ENCODE peak calls at places on chromosome 13, in eight cellular contexts. Z, M, T, L, S, I, V and W are unnamed samples. For H3K4me1, the result is how much of the 10 kb centered on the place peaks cover.

GRCh38 chr13:58406545-58406944 is 775.0 kb downstream of the PCDH17 start:
- DNase-seq in L (no peak), S (no peak), T (no peak), Z (no peak), M (no peak), V (no peak), I (no peak), W (no peak)

GRCh38 chr13:85266331-85266730 is 532.9 kb downstream of the SLITRK6 start:
- DNase-seq in I (no peak), V (no peak), T (no peak), S (peak), L (no peak), M (no peak), Z (no peak), W (no peak)

GRCh38 chr13:102928971-102929370 is 83.1 kb downstream of the ERCC5 start:
- DNase-seq in Z (no peak), M (no peak), V (peak), T (no peak), S (no peak), I (no peak), L (no peak), W (no peak)

GRCh38 chr13:33260168-33261098 is 25.1 kb downstream of the STARD13 start:
- DNase-seq in Z (no peak), I (no peak), V (peak), M (peak), T (no peak), S (no peak), L (no peak), W (no peak)

GRCh38 chr13:112131740-112132113 is 64.8 kb downstream of the SOX1 start:
- DNase-seq in S (no peak), L (no peak), I (no peak), M (no peak), T (no peak), V (no peak), Z (no peak), W (no peak)

GRCh38 chr13:76769238-76769859 is 116.9 kb downstream of the KCTD12 start:
- DNase-seq in Z (no peak), L (no peak), V (no peak), S (no peak), M (no peak), T (no peak), I (no peak), W (peak)

GRCh38 chr13:73307481-73307880 is 248.7 kb downstream of the KLF5 start:
- DNase-seq in S (no peak), L (no peak), I (no peak), V (peak), T (no peak), M (no peak), Z (no peak), W (no peak)

GRCh38 chr13:112967666-112968379 is 1.2 kb upstream of the MCF2L start:
- DNase-seq in V (no peak), T (no peak), Z (peak), L (peak), S (peak), I (no peak), M (no peak), W (no peak)

GRCh38 chr13:90049989-90050671 is 1297.4 kb upstream of the MIR17HG start:
- DNase-seq in Z (no peak), T (no peak), V (no peak), S (no peak), I (no peak), M (no peak), L (no peak), W (no peak)

GRCh38 chr13:100514788-100515409 is 73.7 kb downstream of the GGACT start:
- DNase-seq in S (peak), Z (peak), I (peak), T (peak), L (peak), M (peak), V (peak), W (peak)

GRCh38 chr13:72062566-72062965 is 195.6 kb upstream of the DACH1 start:
- DNase-seq in M (no peak), S (peak), V (no peak), L (peak), T (no peak), I (peak), Z (peak), W (no peak)

GRCh38 chr13:46893820-46894533 is 2.9 kb downstream of the HTR2A start:
- DNase-seq in T (peak), I (peak), M (peak), S (peak), Z (peak), V (peak), L (peak), W (no peak)

GRCh38 chr13:91087276-91087675 is 260.2 kb upstream of the MIR17HG start:
- DNase-seq in L (no peak), Z (peak), V (no peak), S (no peak), T (no peak), I (no peak), M (no peak), W (no peak)

GRCh38 chr13:113053376-113053775 is 52.2 kb upstream of the F7 start:
- DNase-seq in T (no peak), I (no peak), S (no peak), L (no peak), M (no peak), Z (no peak), V (no peak), W (no peak)

GRCh38 chr13:31674056-31674455 is 65.3 kb upstream of the RXFP2 start:
- DNase-seq in I (no peak), T (no peak), S (no peak), M (no peak), Z (no peak), V (no peak), L (no peak), W (no peak)

GRCh38 chr13:109744512-109745051 is 41.8 kb downstream of the IRS2 start:
- DNase-seq in T (no peak), Z (no peak), V (peak), S (no peak), M (peak), L (no peak), I (no peak), W (peak)

GRCh38 chr13:111661052-111661451 is 340.6 kb downstream of the TEX29 start:
- DNase-seq in I (no peak), M (no peak), L (no peak), S (no peak), V (no peak), T (no peak), Z (no peak), W (no peak)

GRCh38 chr13:112771877-112772538 is 82.2 kb downstream of the ATP11A start:
- DNase-seq in I (no peak), S (no peak), M (no peak), L (no peak), Z (no peak), T (no peak), V (no peak), W (no peak)

GRCh38 chr13:80334582-80335260 is 6.2 kb downstream of the SPRY2 start:
- DNase-seq in Z (no peak), L (no peak), V (no peak), M (peak), S (peak), I (peak), T (no peak), W (peak)

GRCh38 chr13:97275265-97275664 is 53.1 kb downstream of the MBNL2 start:
- DNase-seq in M (peak), V (peak), S (peak), Z (no peak), L (no peak), I (peak), T (no peak), W (peak)

GRCh38 chr13:21767032-21767431 is 96.2 kb downstream of the FGF9 start:
- DNase-seq in M (no peak), Z (no peak), V (no peak), L (no peak), S (no peak), I (no peak), T (no peak), W (no peak)

GRCh38 chr13:50453238-50453637 is 390.3 kb downstream of the DLEU7 start:
- DNase-seq in T (no peak), Z (no peak), M (peak), L (no peak), V (no peak), S (no peak), I (peak), W (no peak)

GRCh38 chr13:49995535-49996165 is 1.2 kb upstream of the TRIM13 start:
- DNase-seq in S (no peak), T (no peak), L (no peak), Z (no peak), M (peak), V (no peak), I (peak), W (peak)

GRCh38 chr13:83879431-83880171 is 2.7 kb downstream of the SLITRK1 start:
- DNase-seq in I (no peak), S (peak), L (no peak), Z (peak), T (no peak), M (no peak), V (peak), W (peak)

DNA sequence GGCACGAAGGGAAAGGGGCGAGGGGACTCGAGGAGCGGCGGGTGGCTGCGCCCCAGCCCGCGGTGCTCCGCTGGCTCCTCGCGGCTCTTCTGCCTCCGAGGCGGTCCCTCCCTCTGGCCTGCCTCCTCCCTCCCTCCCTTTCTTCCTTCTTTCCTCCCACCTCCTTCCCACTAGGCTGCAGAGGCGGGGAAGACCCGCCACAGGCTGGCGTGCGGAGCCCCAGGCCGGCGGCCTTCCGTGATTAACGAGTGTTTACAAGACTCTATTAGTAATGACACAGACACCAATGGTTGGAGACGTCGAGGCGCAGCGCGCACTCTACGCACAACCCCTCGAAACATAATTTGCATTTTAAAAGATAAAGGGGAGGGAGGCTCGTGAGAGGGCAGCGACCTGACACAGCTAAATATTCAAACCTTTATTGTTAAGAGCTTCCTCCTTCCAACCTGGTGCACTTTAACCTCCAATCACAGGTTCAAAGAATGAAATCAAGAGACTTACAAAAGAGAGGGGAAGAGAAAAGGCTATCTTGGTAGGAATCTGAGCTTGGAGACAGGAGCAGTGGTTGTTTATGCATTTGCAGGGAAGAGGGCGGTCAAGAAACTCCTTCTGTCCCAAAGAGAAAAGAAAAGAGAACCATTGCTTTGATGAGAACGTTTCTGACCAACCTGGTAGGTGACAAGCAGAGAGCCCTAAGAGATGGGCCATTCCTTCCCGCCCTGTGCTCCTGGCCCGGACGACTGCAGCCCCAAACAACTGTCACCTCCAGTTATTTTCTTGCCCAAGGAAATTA is at the start of gene CDX2:
- DNase-seq in Z (peak), S (no peak), V (peak), T (no peak), L (no peak), I (no peak), M (no peak), W (no peak)
- TF ChIP-seq EZH2 in Z (no peak), S (peak), V (no peak), T (no peak), L (no peak), I (peak), M (no peak), W (no peak)

DNA sequence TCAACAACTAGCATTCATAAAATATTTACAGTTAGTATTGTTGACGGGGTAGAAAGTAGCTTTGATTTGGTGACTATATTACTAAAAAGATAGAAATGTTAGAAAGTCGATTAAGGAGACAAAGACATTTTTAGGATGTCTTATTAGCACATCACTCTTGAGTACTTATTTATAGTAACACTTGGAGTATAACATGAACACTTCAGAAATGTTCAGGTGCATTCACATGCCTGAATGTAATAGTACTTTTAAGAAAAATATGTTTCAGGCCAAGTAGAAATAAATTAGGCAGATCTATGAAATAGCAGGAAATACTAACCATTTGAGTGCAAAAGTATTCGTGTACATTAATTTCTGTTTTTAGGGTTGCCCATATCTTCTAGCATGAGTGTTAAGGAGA is 70.4 kb downstream of the CDK8 start:
- DNase-seq in L (no peak), V (no peak), I (peak), T (no peak), M (no peak), Z (no peak), S (no peak), W (no peak)
- H3K4me1 ChIP-seq in L (under half), V (under half), I (under half), T (under half), M (under half), Z (under half), S (under half), W (under half)

DNA sequence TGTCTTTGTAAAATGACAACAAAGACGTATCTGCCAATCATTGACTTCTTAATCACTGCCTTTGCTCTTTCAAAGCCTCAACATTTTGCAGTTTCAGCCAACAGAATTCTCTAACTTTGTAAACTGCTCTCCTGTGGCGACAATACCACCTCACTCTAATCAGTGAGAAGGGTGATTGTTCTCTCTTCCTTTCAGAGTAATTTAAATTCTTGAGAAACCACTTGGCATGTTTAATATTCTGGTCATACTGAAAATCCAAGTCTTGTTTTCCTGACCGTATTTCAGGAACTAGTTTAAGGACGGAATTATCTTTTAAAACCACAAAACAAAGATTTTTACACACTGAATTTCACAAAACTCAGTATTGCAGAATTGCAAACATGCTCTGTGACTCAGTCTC is 5.2 kb upstream of the CDC16 start:
- DNase-seq in S (no peak), T (no peak), L (no peak), M (no peak), I (no peak), V (no peak), Z (peak), W (peak)
- H3K27ac ChIP-seq in S (no peak), T (no peak), L (no peak), M (no peak), I (no peak), V (peak), Z (no peak), W (no peak)

DNA sequence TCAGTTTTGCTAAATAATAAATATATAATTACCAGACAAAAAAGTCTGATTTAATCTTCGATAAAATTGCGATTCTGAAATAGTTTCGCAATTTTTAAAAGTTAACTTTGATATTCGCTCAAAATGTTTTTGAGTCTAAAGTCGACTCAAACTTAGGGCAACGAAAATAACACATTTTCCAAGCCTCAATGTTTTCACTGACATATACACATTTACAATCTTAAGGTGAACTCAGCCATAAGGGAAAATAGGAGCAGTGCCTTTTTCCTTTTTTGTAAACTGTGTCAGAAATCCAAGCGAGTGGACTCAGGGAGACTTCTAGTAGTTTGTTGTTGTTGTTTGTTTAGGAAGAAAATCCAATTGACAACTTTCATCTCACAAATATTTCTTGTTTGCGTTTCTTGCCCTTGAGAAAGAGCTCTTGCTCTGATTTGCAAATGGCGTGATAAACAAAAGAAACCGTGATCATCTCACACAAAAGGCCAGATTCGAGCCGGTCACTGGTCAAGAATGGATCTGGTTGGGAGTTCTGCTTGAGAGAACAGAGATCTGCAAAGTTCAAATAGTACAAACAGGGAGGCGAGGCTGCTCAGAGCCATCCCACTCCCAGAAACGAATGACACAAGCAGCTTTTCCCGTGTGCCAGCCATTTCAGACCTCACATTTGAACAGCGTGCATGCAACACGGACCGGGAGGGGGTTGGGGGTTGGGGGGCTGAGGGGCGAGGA is 2.1 kb downstream of the SOX21 start:
- DNase-seq in L (no peak), I (peak), Z (peak), M (no peak), V (no peak), T (no peak), S (no peak), W (no peak)
- TF ChIP-seq EZH2 in L (no peak), I (peak), Z (no peak), M (peak), V (peak), T (no peak), S (no peak), W (no peak)

GRCh38 chr13:29987340-29987739 is 136.9 kb upstream of the UBL3 start:
- DNase-seq in I (no peak), L (no peak), T (no peak), M (no peak), Z (no peak), S (no peak), V (no peak), W (no peak)
- H3K4me1 ChIP-seq in I (under half), L (under half), T (under half), M (under half), Z (under half), S (under half), V (under half), W (under half)

GRCh38 chr13:44273991-44274810 is 99.4 kb upstream of the SERP2 start:
- DNase-seq in S (no peak), V (peak), I (peak), L (peak), T (no peak), Z (no peak), M (peak), W (no peak)
- H3K27ac ChIP-seq in S (no peak), V (peak), I (no peak), L (peak), T (no peak), Z (no peak), M (peak), W (no peak)